ENCODE peak calls at places on chromosomes 6 and 20, in seven cellular contexts. Q is hepatocyte, P is HEK293T, O is HCEC 1CT, G is non-pigmented ciliary epithelial cell, E is RCC 7860, N is BJ. R is an unnamed sample.

GRCh38 chr20:44997668-44998067 is 31.4 kb downstream of the STK4 start:
- DNase-seq in O (no peak), E (no peak), G (no peak), Q (no peak), N (no peak), P (no peak), R (no peak)

GRCh38 chr6:119148825-119149525 is 70.5 kb upstream of the FAM184A start:
- DNase-seq in Q (no peak), G (no peak), N (no peak), P (no peak), E (no peak), O (peak), R (no peak)

GRCh38 chr6:129920103-129920798 is 59.1 kb upstream of the TMEM244 start:
- DNase-seq in Q (peak), P (no peak), G (peak), E (no peak), N (no peak), O (peak), R (no peak)

GRCh38 chr6:136524339-136524935 is 25.8 kb downstream of the MAP7 start:
- DNase-seq in E (no peak), N (no peak), G (no peak), Q (no peak), P (no peak), O (no peak), R (no peak)

GRCh38 chr20:6668546-6668945 is 98.9 kb upstream of the BMP2 start:
- DNase-seq in Q (no peak), N (no peak), G (no peak), O (no peak), E (no peak), P (no peak), R (no peak)

GRCh38 chr20:3000852-3001523 is 42.4 kb upstream of the GNRH2 start:
- DNase-seq in N (no peak), P (peak), E (peak), G (peak), Q (peak), O (peak), R (no peak)

GRCh38 chr6:53055873-53056272 is 9.3 kb upstream of the FBXO9 start:
- DNase-seq in P (no peak), N (no peak), E (no peak), O (no peak), Q (peak), G (no peak), R (no peak)

GRCh38 chr6:5657684-5658429 is 348.9 kb downstream of the NRN1 start:
- DNase-seq in N (peak), G (no peak), Q (no peak), E (no peak), O (peak), P (no peak), R (no peak)

GRCh38 chr20:25054133-25054820 is 3.7 kb downstream of the ACSS1 start:
- DNase-seq in Q (no peak), E (no peak), O (no peak), N (no peak), G (no peak), P (no peak), R (peak)